ENCODE peak calls at places on chromosomes 2 and 18, in eight cellular contexts. H, W, K, T, R, A, V and Q are unnamed samples.

GRCh38 chr2:56211048-56211447 is 27.3 kb downstream of the CCDC85A start:
- DNase-seq in H (no peak), W (no peak), K (no peak), T (no peak), R (no peak), A (no peak), V (no peak), Q (no peak)

GRCh38 chr2:85549826-85550225 is 10.9 kb downstream of the MAT2A start:
- DNase-seq in H (no peak), W (peak), K (no peak), T (no peak), R (no peak), A (no peak), V (peak), Q (no peak)

GRCh38 chr2:148519013-148519412 is 125.5 kb upstream of the EPC2 start:
- DNase-seq in H (no peak), W (no peak), K (no peak), T (no peak), R (no peak), A (no peak), V (no peak), Q (peak)

GRCh38 chr2:241925821-241926441 is 56.4 kb downstream of the RTP5 start:
- DNase-seq in H (no peak), W (no peak), K (no peak), T (no peak), R (no peak), A (no peak), V (no peak), Q (no peak)

GRCh38 chr18:80033181-80034067 is 810 bp upstream of the RBFA start:
- DNase-seq in H (peak), W (peak), K (no peak), T (peak), R (no peak), A (no peak), V (peak), Q (no peak)

GRCh38 chr2:233800231-233800630 is 22.1 kb downstream of the MROH2A start:
- DNase-seq in H (no peak), W (no peak), K (no peak), T (no peak), R (no peak), A (no peak), V (no peak), Q (no peak)

GRCh38 chr2:235675678-235676535 is 182.1 kb downstream of the AGAP1 start:
- DNase-seq in H (no peak), W (no peak), K (no peak), T (peak), R (no peak), A (no peak), V (peak), Q (no peak)

GRCh38 chr2:106904242-106904641 is 18.3 kb upstream of the ST6GAL2 start:
- DNase-seq in H (no peak), W (no peak), K (no peak), T (no peak), R (no peak), A (no peak), V (no peak), Q (no peak)

GRCh38 chr18:6257950-6258349 is 156.8 kb downstream of the L3MBTL4 start:
- DNase-seq in H (no peak), W (no peak), K (no peak), T (no peak), R (no peak), A (no peak), V (no peak), Q (no peak)

GRCh38 chr2:96342085-96342484 is 6.5 kb downstream of the NCAPH start:
- DNase-seq in H (no peak), W (peak), K (no peak), T (peak), R (no peak), A (no peak), V (peak), Q (no peak)

GRCh38 chr2:230384986-230385385 is 31.0 kb upstream of the SP100 start:
- DNase-seq in H (no peak), W (no peak), K (no peak), T (no peak), R (no peak), A (no peak), V (no peak), Q (no peak)

GRCh38 chr18:34399892-34400291 is 175.2 kb upstream of the NOL4 start:
- DNase-seq in H (no peak), W (no peak), K (no peak), T (no peak), R (no peak), A (no peak), V (no peak), Q (no peak)